ENCODE peak calls at places on chromosomes 13 and 19, in eight cellular contexts. I is tibial nerve, G is lower leg skin, Y is ovary, Z is heart left ventricle, P is spleen, O is IMR-90, D is body of pancreas. W is an unnamed sample.

GRCh38 chr19:7655581-7655980 is 13.3 kb upstream of the RETN start:
- DNase-seq in I (no peak), G (no peak), Y (no peak), Z (no peak), P (no peak), O (no peak), D (no peak), W (no peak)

GRCh38 chr13:113819731-113820715 is 43.9 kb downstream of the GAS6 start:
- DNase-seq in I (no peak), G (no peak), Y (no peak), Z (no peak), P (peak), O (no peak), D (no peak), W (no peak)

GRCh38 chr13:41284512-41285288 is 21.3 kb upstream of the MTRF1 start:
- DNase-seq in I (no peak), G (no peak), Y (no peak), Z (no peak), P (no peak), O (peak), D (no peak), W (no peak)

GRCh38 chr19:15249912-15250634 is 17.8 kb upstream of the EPHX3 start:
- DNase-seq in I (no peak), G (no peak), Y (peak), Z (peak), P (no peak), O (peak), D (peak), W (peak)

GRCh38 chr19:13155472-13156284 is 5.5 kb downstream of the IER2 start:
- DNase-seq in I (peak), G (peak), Y (peak), Z (peak), P (peak), O (peak), D (peak), W (peak)

GRCh38 chr13:63184693-63185092 is 1769.0 kb upstream of the PCDH20 start:
- DNase-seq in I (no peak), G (no peak), Y (no peak), Z (no peak), P (no peak), O (peak), D (no peak), W (no peak)

GRCh38 chr19:8352134-8352827 is 9.2 kb upstream of the KANK3 start:
- DNase-seq in I (no peak), G (no peak), Y (no peak), Z (no peak), P (no peak), O (peak), D (no peak), W (no peak)

GRCh38 chr13:78339927-78340326 is 263.4 kb downstream of the POU4F1 start:
- DNase-seq in I (no peak), G (no peak), Y (no peak), Z (no peak), P (no peak), O (no peak), D (no peak), W (no peak)

GRCh38 chr13:32408296-32408998 is 19.5 kb downstream of the N4BP2L1 start:
- DNase-seq in I (no peak), G (no peak), Y (no peak), Z (no peak), P (no peak), O (no peak), D (no peak), W (no peak)

GRCh38 chr19:30696514-30696913 is 324.3 kb downstream of the ZNF536 start:
- DNase-seq in I (no peak), G (no peak), Y (no peak), Z (no peak), P (no peak), O (peak), D (peak), W (peak)

GRCh38 chr13:21420706-21421105 is 38.4 kb downstream of the ZDHHC20 start:
- DNase-seq in I (no peak), G (no peak), Y (no peak), Z (no peak), P (no peak), O (peak), D (no peak), W (no peak)

DNA sequence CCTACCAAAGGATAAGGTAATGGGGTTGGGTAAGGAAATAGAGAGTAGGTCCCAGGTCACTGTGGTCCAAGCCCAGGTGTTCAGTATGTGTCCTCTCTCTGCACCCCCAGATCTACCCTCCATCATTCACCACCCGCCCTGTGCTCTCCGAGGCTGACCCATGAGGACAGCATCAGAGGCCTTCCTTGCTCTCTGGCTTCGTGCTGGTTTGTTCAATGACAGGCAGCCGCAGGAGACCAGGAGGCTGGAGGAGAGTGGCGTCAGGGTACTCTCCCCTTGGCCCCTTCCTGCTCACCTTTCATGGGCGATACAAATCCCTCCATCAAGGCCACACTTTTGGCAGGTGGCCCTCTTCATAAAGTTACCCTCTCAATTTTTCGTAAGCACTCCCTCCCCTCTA is 1.7 kb downstream of the TUBA3C start:
- DNase-seq in I (no peak), G (no peak), Y (no peak), Z (no peak), P (no peak), O (no peak), D (no peak), W (no peak)
- H3K4me3 ChIP-seq in I (no peak), G (no peak), Y (no peak), Z (no peak), P (no peak), O (no peak), D (no peak), W (no peak)

GRCh38 chr19:1566392-1567115 is 1.6 kb downstream of the MEX3D start:
- DNase-seq in I (peak), G (no peak), Y (peak), Z (peak), P (no peak), O (peak), D (peak), W (peak)
- TF ChIP-seq POLR2A in I (peak), G (no peak), Y (peak), Z (peak), P (no peak), O (peak), D (peak), W (no peak)

GRCh38 chr19:17245535-17245984 is at the start of gene NR2F6:
- DNase-seq in I (no peak), G (no peak), Y (no peak), Z (no peak), P (no peak), O (no peak), D (no peak), W (no peak)

GRCh38 chr19:17242431-17243208 is 3.1 kb downstream of the NR2F6 start:
- DNase-seq in I (no peak), G (no peak), Y (no peak), Z (no peak), P (no peak), O (no peak), D (no peak), W (no peak)

GRCh38 chr19:17244618-17245534 is 843 bp downstream of the NR2F6 start:
- DNase-seq in I (no peak), G (no peak), Y (peak), Z (peak), P (peak), O (no peak), D (peak), W (no peak)

GRCh38 chr19:17243340-17243853 is 2.3 kb downstream of the NR2F6 start:
- DNase-seq in I (no peak), G (no peak), Y (no peak), Z (no peak), P (no peak), O (no peak), D (peak), W (no peak)

GRCh38 chr19:17243854-17244617 is 1.7 kb downstream of the NR2F6 start:
- DNase-seq in I (peak), G (no peak), Y (peak), Z (peak), P (no peak), O (peak), D (peak), W (no peak)
- H3K4me3 ChIP-seq in I (peak), G (peak), Y (peak), Z (peak), P (peak), O (peak), D (peak), W (peak)

GRCh38 chr19:2546128-2547032 is 70.5 kb downstream of the GADD45B start:
- DNase-seq in I (peak), G (peak), Y (peak), Z (peak), P (peak), O (no peak), D (peak), W (peak)

GRCh38 chr19:2547033-2547680 is 71.2 kb downstream of the GADD45B start:
- DNase-seq in I (no peak), G (no peak), Y (no peak), Z (no peak), P (peak), O (no peak), D (no peak), W (peak)

GRCh38 chr19:2543463-2544442 is 67.8 kb downstream of the GADD45B start:
- DNase-seq in I (peak), G (peak), Y (peak), Z (peak), P (peak), O (peak), D (peak), W (peak)

GRCh38 chr19:2542341-2543069 is 66.6 kb downstream of the GADD45B start:
- DNase-seq in I (no peak), G (no peak), Y (no peak), Z (peak), P (peak), O (peak), D (no peak), W (no peak)

GRCh38 chr19:2544576-2545415 is 68.9 kb downstream of the GADD45B start:
- DNase-seq in I (no peak), G (no peak), Y (no peak), Z (no peak), P (peak), O (no peak), D (no peak), W (peak)
- TF ChIP-seq POLR2A in I (no peak), G (no peak), Y (no peak), Z (no peak), P (no peak), O (no peak), D (no peak), W (no peak)

GRCh38 chr13:106567421-106568224 is at the start of gene ARGLU1:
- DNase-seq in I (peak), G (peak), Y (peak), Z (peak), P (peak), O (peak), D (peak), W (peak)

GRCh38 chr13:106566682-106567420 is 1.1 kb downstream of the ARGLU1 start:
- DNase-seq in I (peak), G (peak), Y (peak), Z (peak), P (peak), O (peak), D (peak), W (peak)

GRCh38 chr13:106570354-106570822 is 2.5 kb upstream of the ARGLU1 start:
- DNase-seq in I (peak), G (peak), Y (peak), Z (no peak), P (peak), O (peak), D (peak), W (peak)

GRCh38 chr13:106568225-106569003 is 477 bp upstream of the ARGLU1 start:
- DNase-seq in I (no peak), G (no peak), Y (no peak), Z (no peak), P (no peak), O (no peak), D (no peak), W (no peak)

GRCh38 chr13:106569233-106570095 is 1.5 kb upstream of the ARGLU1 start:
- DNase-seq in I (no peak), G (no peak), Y (no peak), Z (no peak), P (no peak), O (no peak), D (no peak), W (no peak)
- H3K4me3 ChIP-seq in I (no peak), G (no peak), Y (no peak), Z (no peak), P (no peak), O (no peak), D (no peak), W (no peak)

GRCh38 chr13:75762066-75762937 is 126.2 kb downstream of the LMO7 start:
- DNase-seq in I (no peak), G (peak), Y (no peak), Z (no peak), P (no peak), O (peak), D (peak), W (no peak)
- TF ChIP-seq POLR2A in I (no peak), G (no peak), Y (no peak), Z (no peak), P (no peak), O (no peak), D (peak), W (no peak)

DNA sequence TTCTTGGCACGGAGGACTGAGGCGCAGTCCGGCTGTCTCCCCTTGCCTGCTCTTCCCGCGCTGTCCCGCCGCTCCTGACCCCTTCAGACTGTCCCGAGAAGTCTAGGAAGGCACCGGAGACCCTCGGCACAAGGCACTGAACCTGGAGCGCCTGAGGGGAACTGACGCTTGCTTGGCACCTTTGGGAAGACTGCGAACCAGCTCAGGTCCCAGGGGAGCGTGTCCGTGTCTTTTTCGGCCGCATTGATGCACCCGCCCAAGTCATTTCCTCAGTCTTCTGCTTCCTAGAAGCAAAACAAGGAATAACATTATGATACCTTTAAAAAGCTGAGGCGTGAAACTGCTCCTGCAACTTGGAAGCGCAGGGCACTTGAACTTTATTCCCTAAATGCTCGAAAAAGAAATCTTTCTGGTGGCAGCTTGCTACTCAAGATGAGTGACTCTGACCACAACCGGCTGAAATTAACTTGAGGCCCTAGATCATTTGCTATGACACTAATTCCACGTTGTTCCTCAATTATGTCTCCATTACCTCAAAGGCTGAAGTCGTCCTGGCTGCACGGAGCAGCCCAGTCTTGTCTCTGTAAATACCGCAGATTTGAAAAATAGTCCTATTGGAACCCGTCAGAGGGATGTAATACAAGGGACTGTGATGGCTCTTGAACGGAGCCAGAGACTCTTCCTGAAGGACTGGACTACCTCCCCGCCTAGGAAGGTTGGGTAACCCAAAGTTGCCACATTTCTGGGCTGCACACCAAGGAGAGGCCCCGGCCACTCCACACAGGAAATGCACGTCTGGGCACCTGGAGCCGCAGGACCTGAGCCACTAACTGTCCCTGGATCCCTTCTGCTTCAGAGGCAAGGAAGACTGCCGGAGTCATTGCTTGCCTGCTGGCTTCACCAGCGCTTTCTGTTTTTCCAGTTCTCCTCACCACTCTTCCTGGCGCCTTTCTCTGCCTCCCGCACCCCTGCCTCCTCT is 947 bp upstream of the FLT1 start:
- DNase-seq in I (no peak), G (no peak), Y (no peak), Z (no peak), P (no peak), O (no peak), D (no peak), W (no peak)
- H3K4me3 ChIP-seq in I (peak), G (no peak), Y (no peak), Z (peak), P (peak), O (peak), D (no peak), W (peak)